ENCODE peak calls at places on chromosomes 4 and X, in eight cellular contexts. W is K562, Y is thoracic aorta, U is heart left ventricle, L is pancreas, A is tibial artery, O is GM23248, D is cardiac muscle cell. K is an unnamed sample.

GRCh38 chr4:153083447-153083921 is 120.8 kb upstream of the TRIM2 start:
- DNase-seq in A (no peak), U (no peak), L (no peak), Y (no peak), O (peak), D (peak), W (peak), K (peak)

GRCh38 chrX:53244610-53245009 is 19.6 kb upstream of the KDM5C start:
- DNase-seq in Y (no peak), O (peak), D (no peak), L (no peak), W (no peak), A (no peak), U (no peak), K (no peak)

GRCh38 chrX:102610905-102611304 is 11.6 kb downstream of the ARMCX5 start:
- DNase-seq in A (no peak), O (no peak), Y (no peak), D (no peak), W (no peak), L (no peak), U (no peak), K (no peak)

GRCh38 chrX:111124418-111124817 is 28.4 kb downstream of the PAK3 start:
- DNase-seq in L (no peak), W (no peak), D (no peak), Y (no peak), A (no peak), O (no peak), U (no peak), K (no peak)

GRCh38 chr4:83282049-83282535 is 2.5 kb downstream of the COQ2 start:
- DNase-seq in D (peak), O (peak), L (no peak), Y (no peak), U (no peak), A (no peak), W (peak), K (peak)

GRCh38 chr4:143400082-143400481 is 63.4 kb downstream of the GAB1 start:
- DNase-seq in L (no peak), O (no peak), A (no peak), W (no peak), Y (no peak), U (no peak), D (no peak), K (no peak)

GRCh38 chr4:186789671-186790070 is 66.0 kb upstream of the FAT1 start:
- DNase-seq in A (no peak), L (no peak), W (no peak), D (no peak), O (peak), U (no peak), Y (no peak), K (no peak)

GRCh38 chrX:150692837-150693781 is at the start of gene MTMR1:
- DNase-seq in A (no peak), L (peak), W (peak), U (peak), Y (no peak), D (peak), O (peak), K (peak)

GRCh38 chr4:122739174-122739573 is 6.7 kb downstream of the BBS12 start:
- DNase-seq in O (peak), Y (no peak), L (no peak), D (no peak), U (no peak), W (no peak), A (no peak), K (no peak)

DNA sequence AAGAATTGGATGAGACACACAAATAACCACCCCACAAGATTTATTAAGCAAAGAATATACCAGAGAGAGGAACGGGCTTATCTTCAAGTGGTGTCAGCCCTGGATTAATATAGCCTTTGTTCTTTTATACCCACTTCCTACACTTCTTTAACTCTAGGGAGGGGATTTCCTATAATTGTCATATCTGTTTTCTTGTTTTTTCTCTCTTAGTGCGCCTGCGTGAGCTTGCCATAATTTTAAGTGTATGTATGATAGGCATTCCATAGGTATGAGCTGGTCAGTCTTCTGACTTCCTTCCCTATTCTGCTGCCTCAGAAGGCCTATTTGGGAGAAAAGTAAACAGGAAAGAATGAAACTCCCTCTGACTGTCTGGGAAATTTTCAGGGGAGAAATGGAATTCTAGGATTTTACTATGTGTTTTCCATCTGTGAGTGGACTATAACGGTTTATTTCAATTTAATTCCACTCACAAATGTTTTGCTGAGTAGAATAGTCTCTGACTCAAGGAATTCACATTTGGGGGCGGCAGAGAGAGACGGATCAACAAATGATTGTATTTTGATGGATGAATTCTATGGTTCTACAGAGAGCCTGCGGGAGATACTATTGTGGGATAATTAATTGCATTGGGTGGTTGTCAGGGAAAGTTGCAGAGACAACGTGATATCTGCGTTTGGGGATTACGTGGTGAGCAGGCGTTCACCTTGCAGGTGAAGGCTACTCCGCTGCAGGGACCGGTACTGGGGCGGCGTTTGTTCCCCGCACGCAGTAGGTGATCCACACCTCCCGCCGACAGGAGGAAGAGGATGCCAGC is 626 bp upstream of the CEP135 start:
- DNase-seq in W (peak), O (peak), Y (no peak), L (no peak), A (no peak), D (no peak), U (no peak), K (no peak)
- H3K27ac ChIP-seq in W (peak), O (peak), Y (peak), L (no peak), A (peak), D (no peak), U (peak), K (no peak)

GRCh38 chr4:123802933-123803332 is 406.3 kb downstream of the SPRY1 start:
- DNase-seq in O (no peak), W (no peak), U (no peak), A (no peak), D (no peak), Y (no peak), L (no peak), K (no peak)
- H3K27ac ChIP-seq in O (no peak), W (no peak), U (peak), A (no peak), D (peak), Y (no peak), L (no peak), K (no peak)

GRCh38 chr4:56626420-56626819 is 54.7 kb downstream of the HOPX start:
- DNase-seq in L (no peak), W (no peak), O (peak), A (no peak), U (no peak), Y (no peak), D (no peak), K (no peak)
- H3K27ac ChIP-seq in L (no peak), W (no peak), O (no peak), A (no peak), U (no peak), Y (no peak), D (no peak), K (no peak)

DNA sequence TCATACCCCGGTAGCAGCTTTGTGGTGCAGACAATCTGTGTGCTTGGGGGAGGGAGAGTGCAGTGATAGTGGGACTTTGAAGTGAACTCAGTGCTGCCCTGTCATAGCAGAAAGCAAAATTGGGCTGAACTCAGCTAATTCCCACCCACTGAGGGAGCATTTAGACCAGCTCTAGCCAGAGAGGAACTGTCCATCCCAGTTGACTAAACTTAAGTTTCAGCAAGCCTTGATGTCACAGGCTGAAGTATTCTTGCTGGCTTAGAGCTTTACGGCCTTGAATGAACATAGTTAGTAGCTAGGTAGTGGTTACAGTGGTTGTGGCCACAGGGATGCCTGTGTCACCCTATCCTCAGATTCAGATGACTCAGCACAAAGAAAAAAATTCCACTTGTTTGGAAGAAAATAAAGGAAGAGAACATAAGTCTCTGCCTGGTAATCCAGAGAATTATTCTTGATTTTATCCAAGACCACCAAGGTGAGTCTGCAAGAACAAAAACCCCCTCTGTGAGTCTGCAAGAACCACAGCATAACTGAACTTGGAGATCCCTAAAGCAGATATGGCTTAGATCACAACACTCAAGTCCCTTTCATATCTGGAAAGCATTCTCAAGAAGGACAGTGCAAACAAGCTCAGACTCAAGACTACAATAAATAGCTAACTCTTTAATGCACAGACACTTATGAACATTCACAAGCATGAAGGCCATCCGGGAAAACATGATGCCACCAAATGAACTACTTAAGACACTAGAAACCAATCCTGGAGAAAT is 39.4 kb downstream of the ADH7 start:
- DNase-seq in D (no peak), Y (no peak), U (no peak), O (peak), L (no peak), W (no peak), A (no peak), K (no peak)
- H3K27ac ChIP-seq in D (no peak), Y (peak), U (peak), O (peak), L (no peak), W (no peak), A (peak), K (no peak)

DNA sequence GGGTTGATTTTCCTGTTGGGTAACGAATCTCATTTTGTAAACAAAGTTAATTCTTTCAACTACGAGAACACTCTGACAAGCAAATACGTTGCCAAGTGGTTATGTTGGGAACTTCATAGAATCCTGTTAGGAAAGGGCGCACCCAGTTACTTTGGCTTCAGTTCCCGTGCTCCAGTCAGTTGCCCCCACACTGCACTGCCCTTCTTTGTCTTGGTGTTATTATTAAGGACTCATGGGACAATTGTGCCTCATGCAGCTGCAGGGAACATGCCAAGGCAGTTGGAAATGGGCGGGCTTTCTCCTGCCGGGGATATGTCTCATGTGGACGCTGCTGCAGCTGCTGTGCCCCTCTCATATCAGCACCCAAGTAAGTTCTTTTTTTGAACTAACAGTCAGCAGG is 28.9 kb downstream of the OFD1 start:
- DNase-seq in D (no peak), Y (peak), W (no peak), U (peak), A (peak), O (no peak), L (no peak), K (no peak)
- H3K27ac ChIP-seq in D (no peak), Y (no peak), W (no peak), U (peak), A (no peak), O (no peak), L (no peak), K (peak)

GRCh38 chr4:41430796-41431195 is 107.2 kb upstream of the LIMCH1 start:
- DNase-seq in U (no peak), Y (no peak), A (no peak), O (peak), W (no peak), L (no peak), D (no peak), K (no peak)

GRCh38 chr4:41432889-41433288 is 105.1 kb upstream of the LIMCH1 start:
- DNase-seq in A (no peak), U (no peak), L (no peak), Y (no peak), O (peak), D (no peak), W (no peak), K (no peak)

GRCh38 chr4:41433361-41433760 is 104.6 kb upstream of the LIMCH1 start:
- DNase-seq in W (no peak), L (no peak), U (no peak), Y (no peak), A (no peak), D (no peak), O (no peak), K (no peak)

GRCh38 chr4:41428941-41429669 is 108.9 kb upstream of the LIMCH1 start:
- DNase-seq in A (no peak), D (no peak), W (no peak), L (no peak), Y (no peak), U (no peak), O (no peak), K (no peak)

DNA sequence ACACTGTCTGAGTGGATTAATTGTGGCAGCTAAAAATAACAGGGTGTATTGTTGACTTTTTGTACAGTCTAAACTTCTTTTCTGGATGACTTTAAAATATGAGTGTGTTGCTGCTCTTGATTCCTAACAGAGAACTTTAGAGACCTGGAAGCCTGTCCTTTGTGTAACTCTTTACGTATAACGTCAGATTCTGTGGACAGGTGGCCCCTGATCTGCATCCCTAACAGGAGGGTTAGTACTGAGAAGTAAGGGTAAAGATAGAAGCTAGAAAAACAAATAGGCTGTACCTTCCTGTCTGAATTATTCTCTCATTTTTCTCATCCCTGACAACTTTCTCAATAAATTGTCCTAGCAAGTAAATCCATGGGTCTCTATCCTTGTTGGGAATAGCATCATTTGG is 105.7 kb upstream of the LIMCH1 start:
- DNase-seq in W (no peak), D (no peak), L (no peak), Y (no peak), O (no peak), U (no peak), A (no peak), K (no peak)
- H3K27ac ChIP-seq in W (no peak), D (no peak), L (no peak), Y (peak), O (no peak), U (peak), A (peak), K (no peak)

GRCh38 chr4:114043116-114043515 is 63.7 kb upstream of the ARSJ start:
- DNase-seq in A (no peak), W (no peak), U (no peak), D (no peak), Y (no peak), O (no peak), L (no peak), K (no peak)

GRCh38 chr4:114037981-114038380 is 58.5 kb upstream of the ARSJ start:
- DNase-seq in D (no peak), A (no peak), L (no peak), O (no peak), U (no peak), Y (no peak), W (no peak), K (no peak)

GRCh38 chr4:114041117-114041475 is 61.6 kb upstream of the ARSJ start:
- DNase-seq in D (no peak), W (no peak), L (no peak), Y (no peak), A (no peak), O (peak), U (no peak), K (no peak)

GRCh38 chr4:114038762-114039392 is 59.4 kb upstream of the ARSJ start:
- DNase-seq in L (no peak), D (no peak), W (no peak), A (no peak), O (no peak), U (no peak), Y (no peak), K (no peak)

DNA sequence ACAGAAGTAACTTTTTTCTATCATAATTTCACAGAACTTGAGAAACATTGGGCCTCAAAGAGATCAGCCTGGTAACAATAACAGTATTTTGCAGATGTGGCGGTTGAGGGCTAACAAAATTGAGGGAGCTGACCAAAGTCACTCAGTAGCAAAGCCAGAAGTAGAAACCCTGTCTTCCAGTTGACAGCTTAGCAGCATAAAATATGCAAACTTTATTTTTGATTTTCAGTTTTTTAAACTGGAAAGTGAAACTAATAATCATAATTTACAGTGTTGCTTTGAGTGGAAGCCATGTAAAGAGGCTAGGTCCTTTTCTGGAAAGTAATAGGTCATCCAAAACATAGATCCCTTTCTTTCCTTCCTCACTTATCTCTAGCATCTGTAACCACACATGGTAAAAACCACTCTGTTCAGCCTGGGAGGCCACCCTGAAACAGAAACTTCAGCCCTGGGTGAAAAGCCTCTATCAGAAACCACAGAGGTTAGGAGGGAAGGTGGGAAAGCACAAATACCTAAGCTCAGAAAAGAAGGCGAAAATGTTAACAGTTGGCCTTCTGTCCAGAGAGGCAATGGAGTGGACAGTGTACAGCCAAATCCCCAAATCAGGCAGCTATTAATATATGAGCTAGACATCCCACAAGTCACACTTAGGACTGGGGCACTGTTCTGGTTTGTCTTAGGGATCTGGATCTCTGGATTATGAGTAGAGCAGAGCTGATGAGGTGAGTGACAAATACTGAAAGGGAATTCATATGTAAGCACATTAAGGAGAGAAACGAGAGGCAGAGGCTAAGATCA is 61.1 kb upstream of the ARSJ start:
- DNase-seq in Y (no peak), O (peak), U (no peak), L (no peak), W (no peak), A (no peak), D (no peak), K (no peak)
- H3K27ac ChIP-seq in Y (no peak), O (no peak), U (no peak), L (no peak), W (no peak), A (no peak), D (no peak), K (no peak)